ENCODE peak calls at places on chromosome 11, in seven cellular contexts. G is left lung; V is breast epithelium; Y is AG10803; L is fibroblast of pulmonary artery; W is Peyer's patch; E is CD4-positive, alpha-beta memory T cell. I is an unnamed sample.

GRCh38 chr11:556175-556699 is 4.3 kb downstream of the LMNTD2 start:
- DNase-seq in L (no peak), E (no peak), Y (no peak), V (no peak), W (no peak), G (no peak), I (peak)

GRCh38 chr11:58787903-58788302 is 56.2 kb upstream of the GLYAT start:
- DNase-seq in V (no peak), E (no peak), L (no peak), Y (no peak), W (no peak), G (no peak), I (no peak)

GRCh38 chr11:48047616-48048015 is 67.3 kb downstream of the PTPRJ start:
- DNase-seq in Y (peak), E (no peak), L (no peak), G (peak), W (no peak), V (no peak), I (no peak)

GRCh38 chr11:59865031-59865430 is 1.3 kb downstream of the TCN1 start:
- DNase-seq in V (no peak), L (peak), W (no peak), E (no peak), G (no peak), Y (no peak), I (no peak)

GRCh38 chr11:12179521-12179920 is 69.1 kb downstream of the MICAL2 start:
- DNase-seq in E (no peak), L (no peak), Y (peak), V (no peak), W (no peak), G (no peak), I (no peak)

GRCh38 chr11:33040862-33041453 is 1.6 kb downstream of the TCP11L1 start:
- DNase-seq in E (no peak), W (no peak), V (no peak), G (no peak), Y (no peak), L (no peak), I (peak)

GRCh38 chr11:116641561-116642045 is 131.2 kb downstream of the BUD13 start:
- DNase-seq in E (no peak), L (peak), W (peak), V (no peak), G (no peak), Y (peak), I (peak)

GRCh38 chr11:125083312-125084056 is 20.4 kb downstream of the SLC37A2 start:
- DNase-seq in E (no peak), Y (no peak), G (no peak), W (no peak), V (no peak), L (no peak), I (no peak)

GRCh38 chr11:45489281-45489906 is 176.0 kb downstream of the CHST1 start:
- DNase-seq in W (no peak), V (no peak), E (no peak), Y (no peak), G (no peak), L (no peak), I (no peak)

GRCh38 chr11:73372371-73372993 is 3.7 kb upstream of the RELT start:
- DNase-seq in G (no peak), E (no peak), W (no peak), V (no peak), Y (peak), L (no peak), I (peak)

GRCh38 chr11:73230276-73230875 is 12.3 kb downstream of the P2RY2 start:
- DNase-seq in G (no peak), Y (no peak), W (peak), V (no peak), E (no peak), L (no peak), I (no peak)

GRCh38 chr11:12845739-12846358 is 163.3 kb upstream of the RASSF10 start:
- DNase-seq in W (peak), G (no peak), Y (peak), L (no peak), V (no peak), E (no peak), I (peak)

GRCh38 chr11:37512156-37512780 is 914.2 kb upstream of the RAG2 start:
- DNase-seq in E (no peak), G (no peak), Y (no peak), W (no peak), L (no peak), V (no peak), I (no peak)

GRCh38 chr11:44728491-44728910 is 1.7 kb downstream of the TSPAN18 start:
- DNase-seq in W (no peak), L (no peak), Y (no peak), E (no peak), V (no peak), G (no peak), I (peak)

GRCh38 chr11:117199061-117199915 is at the start of gene TAGLN:
- DNase-seq in V (peak), Y (peak), G (peak), E (no peak), L (peak), W (peak), I (peak)

GRCh38 chr11:8656291-8656690 is 26.2 kb downstream of the TRIM66 start:
- DNase-seq in E (no peak), V (no peak), L (no peak), Y (no peak), G (no peak), W (no peak), I (no peak)

GRCh38 chr11:71342951-71343827 is 90.8 kb upstream of the SHANK2 start:
- DNase-seq in Y (peak), E (no peak), L (peak), V (no peak), W (peak), G (no peak), I (peak)

GRCh38 chr11:117143871-117144476 is at the start of gene PAFAH1B2:
- DNase-seq in Y (peak), V (peak), L (peak), E (peak), W (peak), G (peak), I (peak)

GRCh38 chr11:33742249-33742851 is 6.1 kb upstream of the CD59 start:
- DNase-seq in E (peak), G (no peak), V (no peak), W (no peak), L (peak), Y (peak), I (no peak)

GRCh38 chr11:130163346-130164220 is 4.0 kb downstream of the ST14 start:
- DNase-seq in Y (no peak), W (no peak), V (no peak), E (no peak), G (peak), L (no peak), I (no peak)

GRCh38 chr11:93192163-93192562 is 5.6 kb downstream of the SLC36A4 start:
- DNase-seq in L (peak), W (no peak), Y (no peak), G (no peak), V (no peak), E (no peak), I (peak)

GRCh38 chr11:94746721-94747120 is 21.4 kb upstream of the AMOTL1 start:
- DNase-seq in E (no peak), Y (no peak), V (no peak), G (no peak), L (no peak), W (no peak), I (no peak)

GRCh38 chr11:102470257-102470656 is 17.7 kb upstream of the TMEM123 start:
- DNase-seq in Y (no peak), G (no peak), W (peak), V (no peak), E (peak), L (no peak), I (no peak)

GRCh38 chr11:16909375-16910035 is 104.7 kb downstream of the PLEKHA7 start:
- DNase-seq in W (no peak), Y (no peak), L (no peak), E (no peak), G (no peak), V (no peak), I (no peak)

GRCh38 chr11:36455658-36456111 is 54.4 kb downstream of the TRAF6 start:
- DNase-seq in W (peak), L (peak), E (no peak), V (peak), Y (peak), G (peak), I (peak)

GRCh38 chr11:2477254-2477653 is 32.4 kb downstream of the KCNQ1 start:
- DNase-seq in G (no peak), W (no peak), E (no peak), Y (no peak), V (no peak), L (no peak), I (no peak)

GRCh38 chr11:122642472-122642922 is 13.0 kb upstream of the UBASH3B start:
- DNase-seq in L (peak), G (no peak), W (no peak), Y (peak), V (no peak), E (no peak), I (no peak)

GRCh38 chr11:111879637-111879960 is 258 bp downstream of the CFAP68 start:
- DNase-seq in L (no peak), V (no peak), G (no peak), W (no peak), E (no peak), Y (no peak), I (no peak)
- H3K4me3 ChIP-seq in L (peak), V (peak), G (peak), W (peak), E (peak), Y (peak), I (peak)

DNA sequence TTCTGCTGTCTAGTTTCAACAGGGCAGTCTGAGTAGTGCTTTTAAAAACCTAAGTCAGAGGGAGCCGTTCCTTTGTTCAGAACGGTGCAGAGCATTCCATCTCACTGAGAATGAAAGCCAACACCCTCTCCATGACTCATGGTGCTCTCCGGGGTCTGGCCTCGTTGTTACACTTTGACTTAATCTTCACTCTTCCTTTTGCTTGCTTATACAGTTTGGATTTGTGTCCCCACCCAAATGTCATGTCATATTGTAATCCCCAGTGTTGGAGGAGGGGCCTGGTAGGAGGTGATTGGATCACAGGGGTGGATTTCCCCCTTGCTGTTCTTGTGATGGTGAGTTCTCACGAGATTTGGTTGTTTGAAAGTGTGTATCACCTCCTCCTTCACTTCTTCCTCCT is 292.2 kb downstream of the ST3GAL4 start:
- DNase-seq in Y (peak), W (no peak), E (no peak), L (peak), V (no peak), G (no peak), I (peak)
- H3K4me3 ChIP-seq in Y (no peak), W (no peak), E (no peak), L (no peak), V (no peak), G (no peak), I (no peak)

DNA sequence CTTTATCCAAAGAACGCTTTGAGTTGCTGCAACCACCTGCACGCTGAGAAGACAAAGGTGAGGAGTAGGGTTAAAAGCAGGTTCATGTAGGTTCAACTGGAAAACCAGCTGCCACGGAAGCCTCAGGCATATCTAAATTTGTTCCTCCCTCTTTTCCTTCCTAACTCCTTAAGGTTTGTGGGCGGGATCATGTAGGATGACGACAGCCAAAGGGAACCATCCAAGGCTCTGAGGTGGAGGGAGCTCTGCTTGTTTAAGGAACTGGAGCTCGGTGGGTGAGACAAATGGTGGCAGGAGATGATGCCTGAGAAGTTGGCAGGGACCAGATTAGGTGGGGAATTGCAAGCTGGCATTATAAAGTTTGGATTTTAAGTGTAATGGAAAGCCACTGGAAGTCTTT is 60.3 kb downstream of the SPON1 start:
- DNase-seq in Y (no peak), L (no peak), W (no peak), E (no peak), G (no peak), V (no peak), I (no peak)
- H3K4me3 ChIP-seq in Y (no peak), L (no peak), W (no peak), E (no peak), G (no peak), V (no peak), I (no peak)

GRCh38 chr11:5689551-5689983 is at the start of gene TRIM22:
- DNase-seq in W (peak), L (peak), V (peak), E (peak), G (no peak), Y (peak), I (peak)
- H3K4me3 ChIP-seq in W (peak), L (peak), V (peak), E (peak), G (peak), Y (peak), I (peak)

GRCh38 chr11:61511383-61511782 is 2.8 kb downstream of the LRRC10B start:
- DNase-seq in G (no peak), V (no peak), L (no peak), Y (no peak), W (no peak), E (no peak), I (peak)
- H3K4me3 ChIP-seq in G (no peak), V (no peak), L (no peak), Y (no peak), W (no peak), E (no peak), I (no peak)

GRCh38 chr11:63770763-63771162 is 2.2 kb upstream of the ZFTA start:
- DNase-seq in L (no peak), Y (no peak), G (no peak), V (no peak), E (no peak), W (no peak), I (peak)

GRCh38 chr11:63769044-63769718 is 606 bp upstream of the ZFTA start:
- DNase-seq in E (peak), G (peak), L (peak), V (no peak), Y (peak), W (peak), I (peak)

GRCh38 chr11:63768232-63769043 is at the start of gene ZFTA:
- DNase-seq in W (peak), L (peak), V (no peak), G (peak), E (peak), Y (peak), I (peak)

GRCh38 chr11:63767415-63768231 is 952 bp downstream of the ZFTA start:
- DNase-seq in V (no peak), E (peak), L (peak), G (no peak), W (peak), Y (peak), I (peak)

GRCh38 chr11:63769719-63770443 is 1.3 kb upstream of the ZFTA start:
- DNase-seq in G (no peak), E (peak), V (no peak), Y (no peak), L (no peak), W (no peak), I (peak)
- H3K4me3 ChIP-seq in G (peak), E (no peak), V (peak), Y (peak), L (peak), W (peak), I (peak)